ENCODE peak calls at places on chromosomes 7 and 10, in ten cellular contexts. One of them, this sample, is unnamed.

GRCh38 chr10:84179059-84179710 is 5.6 kb downstream of the GPR15LG start:
- DNase-seq in head of caudate nucleus: no peak
- DNase-seq in HCT116: no peak
- DNase-seq in GOT3: no peak
- DNase-seq in T47D: no peak
- DNase-seq in NCI-H1694 treated with DMSO at 0.1 percent for 48 hours: peak; percentile 96
- DNase-seq in germinal center: peak; percentile 84
- DNase-seq in stimulated activated effector memory CD8-positive, alpha-beta T cell treated with anti-CD3 and anti-CD28 coated beads, Interleukin-12 subunit alpha, Interleukin-12 subunit beta, amount 100 ng/mL, for 72 hours: no peak
- DNase-seq in M059J: peak; percentile 30
- DNase-seq in stimulated activated CD4-positive, alpha-beta T cell treated with anti-CD3 and anti-CD28 coated beads, Interleukin-1b, Interleukin-23, amount 100 ng/mL, for 24 hours: no peak
- DNase-seq in this sample: no peak

GRCh38 chr10:68959695-68960524 is 3.9 kb downstream of the DDX21 start:
- DNase-seq in head of caudate nucleus: no peak
- DNase-seq in HCT116: no peak
- DNase-seq in GOT3: no peak
- DNase-seq in T47D: no peak
- DNase-seq in NCI-H1694 treated with DMSO at 0.1 percent for 48 hours: no peak
- DNase-seq in germinal center: no peak
- DNase-seq in stimulated activated effector memory CD8-positive, alpha-beta T cell treated with anti-CD3 and anti-CD28 coated beads, Interleukin-12 subunit alpha, Interleukin-12 subunit beta, amount 100 ng/mL, for 72 hours: no peak
- DNase-seq in M059J: no peak
- DNase-seq in stimulated activated CD4-positive, alpha-beta T cell treated with anti-CD3 and anti-CD28 coated beads, Interleukin-1b, Interleukin-23, amount 100 ng/mL, for 24 hours: no peak
- DNase-seq in this sample: no peak

GRCh38 chr10:98169379-98169778 is 34.9 kb downstream of the R3HCC1L start:
- DNase-seq in head of caudate nucleus: no peak
- DNase-seq in HCT116: no peak
- DNase-seq in GOT3: no peak
- DNase-seq in T47D: no peak
- DNase-seq in NCI-H1694 treated with DMSO at 0.1 percent for 48 hours: no peak
- DNase-seq in germinal center: no peak
- DNase-seq in stimulated activated effector memory CD8-positive, alpha-beta T cell treated with anti-CD3 and anti-CD28 coated beads, Interleukin-12 subunit alpha, Interleukin-12 subunit beta, amount 100 ng/mL, for 72 hours: no peak
- DNase-seq in M059J: no peak
- DNase-seq in stimulated activated CD4-positive, alpha-beta T cell treated with anti-CD3 and anti-CD28 coated beads, Interleukin-1b, Interleukin-23, amount 100 ng/mL, for 24 hours: no peak
- DNase-seq in this sample: no peak

GRCh38 chr10:75542902-75543301 is 111.5 kb downstream of the LRMDA start:
- DNase-seq in head of caudate nucleus: no peak
- DNase-seq in HCT116: no peak
- DNase-seq in GOT3: no peak
- DNase-seq in T47D: no peak
- DNase-seq in NCI-H1694 treated with DMSO at 0.1 percent for 48 hours: no peak
- DNase-seq in germinal center: no peak
- DNase-seq in stimulated activated effector memory CD8-positive, alpha-beta T cell treated with anti-CD3 and anti-CD28 coated beads, Interleukin-12 subunit alpha, Interleukin-12 subunit beta, amount 100 ng/mL, for 72 hours: no peak
- DNase-seq in M059J: peak; percentile 44
- DNase-seq in stimulated activated CD4-positive, alpha-beta T cell treated with anti-CD3 and anti-CD28 coated beads, Interleukin-1b, Interleukin-23, amount 100 ng/mL, for 24 hours: no peak
- DNase-seq in this sample: peak; percentile 83

GRCh38 chr10:14282271-14282670 is 48.5 kb downstream of the FRMD4A start:
- DNase-seq in head of caudate nucleus: no peak
- DNase-seq in HCT116: no peak
- DNase-seq in GOT3: no peak
- DNase-seq in T47D: no peak
- DNase-seq in NCI-H1694 treated with DMSO at 0.1 percent for 48 hours: no peak
- DNase-seq in germinal center: no peak
- DNase-seq in stimulated activated effector memory CD8-positive, alpha-beta T cell treated with anti-CD3 and anti-CD28 coated beads, Interleukin-12 subunit alpha, Interleukin-12 subunit beta, amount 100 ng/mL, for 72 hours: no peak
- DNase-seq in M059J: peak; percentile 81
- DNase-seq in stimulated activated CD4-positive, alpha-beta T cell treated with anti-CD3 and anti-CD28 coated beads, Interleukin-1b, Interleukin-23, amount 100 ng/mL, for 24 hours: no peak
- DNase-seq in this sample: no peak

GRCh38 chr7:43211276-43211675 is 98.8 kb downstream of the HECW1 start:
- DNase-seq in head of caudate nucleus: no peak
- DNase-seq in HCT116: no peak
- DNase-seq in GOT3: no peak
- DNase-seq in T47D: peak; percentile 9
- DNase-seq in NCI-H1694 treated with DMSO at 0.1 percent for 48 hours: no peak
- DNase-seq in germinal center: no peak
- DNase-seq in stimulated activated effector memory CD8-positive, alpha-beta T cell treated with anti-CD3 and anti-CD28 coated beads, Interleukin-12 subunit alpha, Interleukin-12 subunit beta, amount 100 ng/mL, for 72 hours: no peak
- DNase-seq in M059J: peak; percentile 22
- DNase-seq in stimulated activated CD4-positive, alpha-beta T cell treated with anti-CD3 and anti-CD28 coated beads, Interleukin-1b, Interleukin-23, amount 100 ng/mL, for 24 hours: no peak
- DNase-seq in this sample: no peak

GRCh38 chr10:124249812-124250432 is 156.5 kb upstream of the CHST15 start:
- DNase-seq in head of caudate nucleus: no peak
- DNase-seq in HCT116: peak; percentile 22
- DNase-seq in GOT3: no peak
- DNase-seq in T47D: no peak
- DNase-seq in NCI-H1694 treated with DMSO at 0.1 percent for 48 hours: no peak
- DNase-seq in germinal center: no peak
- DNase-seq in stimulated activated effector memory CD8-positive, alpha-beta T cell treated with anti-CD3 and anti-CD28 coated beads, Interleukin-12 subunit alpha, Interleukin-12 subunit beta, amount 100 ng/mL, for 72 hours: no peak
- DNase-seq in M059J: no peak
- DNase-seq in stimulated activated CD4-positive, alpha-beta T cell treated with anti-CD3 and anti-CD28 coated beads, Interleukin-1b, Interleukin-23, amount 100 ng/mL, for 24 hours: no peak
- DNase-seq in this sample: no peak

GRCh38 chr10:122068844-122069243 is 79.9 kb downstream of the TACC2 start:
- DNase-seq in head of caudate nucleus: no peak
- DNase-seq in HCT116: no peak
- DNase-seq in GOT3: no peak
- DNase-seq in T47D: no peak
- DNase-seq in NCI-H1694 treated with DMSO at 0.1 percent for 48 hours: no peak
- DNase-seq in germinal center: no peak
- DNase-seq in stimulated activated effector memory CD8-positive, alpha-beta T cell treated with anti-CD3 and anti-CD28 coated beads, Interleukin-12 subunit alpha, Interleukin-12 subunit beta, amount 100 ng/mL, for 72 hours: no peak
- DNase-seq in M059J: no peak
- DNase-seq in stimulated activated CD4-positive, alpha-beta T cell treated with anti-CD3 and anti-CD28 coated beads, Interleukin-1b, Interleukin-23, amount 100 ng/mL, for 24 hours: no peak
- DNase-seq in this sample: no peak

GRCh38 chr10:96556003-96556402 is 30.8 kb downstream of the TM9SF3 start:
- DNase-seq in head of caudate nucleus: peak; percentile 6
- DNase-seq in HCT116: no peak
- DNase-seq in GOT3: no peak
- DNase-seq in T47D: peak; percentile 5
- DNase-seq in NCI-H1694 treated with DMSO at 0.1 percent for 48 hours: peak; percentile 9
- DNase-seq in germinal center: no peak
- DNase-seq in stimulated activated effector memory CD8-positive, alpha-beta T cell treated with anti-CD3 and anti-CD28 coated beads, Interleukin-12 subunit alpha, Interleukin-12 subunit beta, amount 100 ng/mL, for 72 hours: no peak
- DNase-seq in M059J: peak; percentile 18
- DNase-seq in stimulated activated CD4-positive, alpha-beta T cell treated with anti-CD3 and anti-CD28 coated beads, Interleukin-1b, Interleukin-23, amount 100 ng/mL, for 24 hours: no peak
- DNase-seq in this sample: no peak

GRCh38 chr10:51416494-51416893 is 282.9 kb downstream of the CSTF2T start:
- DNase-seq in head of caudate nucleus: no peak
- DNase-seq in HCT116: no peak
- DNase-seq in GOT3: no peak
- DNase-seq in T47D: no peak
- DNase-seq in NCI-H1694 treated with DMSO at 0.1 percent for 48 hours: no peak
- DNase-seq in germinal center: no peak
- DNase-seq in stimulated activated effector memory CD8-positive, alpha-beta T cell treated with anti-CD3 and anti-CD28 coated beads, Interleukin-12 subunit alpha, Interleukin-12 subunit beta, amount 100 ng/mL, for 72 hours: no peak
- DNase-seq in M059J: no peak
- DNase-seq in stimulated activated CD4-positive, alpha-beta T cell treated with anti-CD3 and anti-CD28 coated beads, Interleukin-1b, Interleukin-23, amount 100 ng/mL, for 24 hours: no peak
- DNase-seq in this sample: no peak

GRCh38 chr7:121279060-121279620 is 49.7 kb upstream of the WNT16 start:
- DNase-seq in head of caudate nucleus: no peak
- DNase-seq in HCT116: no peak
- DNase-seq in GOT3: no peak
- DNase-seq in T47D: no peak
- DNase-seq in NCI-H1694 treated with DMSO at 0.1 percent for 48 hours: no peak
- DNase-seq in germinal center: no peak
- DNase-seq in stimulated activated effector memory CD8-positive, alpha-beta T cell treated with anti-CD3 and anti-CD28 coated beads, Interleukin-12 subunit alpha, Interleukin-12 subunit beta, amount 100 ng/mL, for 72 hours: no peak
- DNase-seq in M059J: peak; percentile 76
- DNase-seq in stimulated activated CD4-positive, alpha-beta T cell treated with anti-CD3 and anti-CD28 coated beads, Interleukin-1b, Interleukin-23, amount 100 ng/mL, for 24 hours: no peak
- DNase-seq in this sample: no peak

GRCh38 chr7:131111081-131111576 is 216.5 kb upstream of the MKLN1 start:
- DNase-seq in head of caudate nucleus: no peak
- DNase-seq in HCT116: no peak
- DNase-seq in GOT3: no peak
- DNase-seq in T47D: no peak
- DNase-seq in NCI-H1694 treated with DMSO at 0.1 percent for 48 hours: no peak
- DNase-seq in germinal center: peak; percentile 52
- DNase-seq in stimulated activated effector memory CD8-positive, alpha-beta T cell treated with anti-CD3 and anti-CD28 coated beads, Interleukin-12 subunit alpha, Interleukin-12 subunit beta, amount 100 ng/mL, for 72 hours: peak; percentile 59
- DNase-seq in M059J: peak; percentile 63
- DNase-seq in stimulated activated CD4-positive, alpha-beta T cell treated with anti-CD3 and anti-CD28 coated beads, Interleukin-1b, Interleukin-23, amount 100 ng/mL, for 24 hours: no peak
- DNase-seq in this sample: no peak

GRCh38 chr7:99499356-99499712 is 747 bp downstream of the ZNF394 start:
- DNase-seq in head of caudate nucleus: no peak
- DNase-seq in HCT116: no peak
- DNase-seq in GOT3: no peak
- DNase-seq in T47D: no peak
- DNase-seq in NCI-H1694 treated with DMSO at 0.1 percent for 48 hours: no peak
- DNase-seq in germinal center: peak; percentile 46
- DNase-seq in stimulated activated effector memory CD8-positive, alpha-beta T cell treated with anti-CD3 and anti-CD28 coated beads, Interleukin-12 subunit alpha, Interleukin-12 subunit beta, amount 100 ng/mL, for 72 hours: no peak
- DNase-seq in M059J: peak; percentile 36
- DNase-seq in stimulated activated CD4-positive, alpha-beta T cell treated with anti-CD3 and anti-CD28 coated beads, Interleukin-1b, Interleukin-23, amount 100 ng/mL, for 24 hours: no peak
- DNase-seq in this sample: no peak

GRCh38 chr10:129614341-129614740 is 147.3 kb downstream of the MGMT start:
- DNase-seq in head of caudate nucleus: no peak
- DNase-seq in HCT116: no peak
- DNase-seq in GOT3: no peak
- DNase-seq in T47D: no peak
- DNase-seq in NCI-H1694 treated with DMSO at 0.1 percent for 48 hours: no peak
- DNase-seq in germinal center: no peak
- DNase-seq in stimulated activated effector memory CD8-positive, alpha-beta T cell treated with anti-CD3 and anti-CD28 coated beads, Interleukin-12 subunit alpha, Interleukin-12 subunit beta, amount 100 ng/mL, for 72 hours: no peak
- DNase-seq in M059J: no peak
- DNase-seq in stimulated activated CD4-positive, alpha-beta T cell treated with anti-CD3 and anti-CD28 coated beads, Interleukin-1b, Interleukin-23, amount 100 ng/mL, for 24 hours: no peak
- DNase-seq in this sample: no peak

GRCh38 chr10:24622781-24623301 is 100.8 kb downstream of the ARHGAP21 start:
- DNase-seq in head of caudate nucleus: no peak
- DNase-seq in HCT116: no peak
- DNase-seq in GOT3: no peak
- DNase-seq in T47D: no peak
- DNase-seq in NCI-H1694 treated with DMSO at 0.1 percent for 48 hours: no peak
- DNase-seq in germinal center: no peak
- DNase-seq in stimulated activated effector memory CD8-positive, alpha-beta T cell treated with anti-CD3 and anti-CD28 coated beads, Interleukin-12 subunit alpha, Interleukin-12 subunit beta, amount 100 ng/mL, for 72 hours: no peak
- DNase-seq in M059J: no peak
- DNase-seq in stimulated activated CD4-positive, alpha-beta T cell treated with anti-CD3 and anti-CD28 coated beads, Interleukin-1b, Interleukin-23, amount 100 ng/mL, for 24 hours: no peak
- DNase-seq in this sample: no peak

GRCh38 chr7:46654546-46655443 is 733.7 kb upstream of the IGFBP3 start:
- DNase-seq in head of caudate nucleus: no peak
- DNase-seq in HCT116: no peak
- DNase-seq in GOT3: no peak
- DNase-seq in T47D: no peak
- DNase-seq in NCI-H1694 treated with DMSO at 0.1 percent for 48 hours: no peak
- DNase-seq in germinal center: no peak
- DNase-seq in stimulated activated effector memory CD8-positive, alpha-beta T cell treated with anti-CD3 and anti-CD28 coated beads, Interleukin-12 subunit alpha, Interleukin-12 subunit beta, amount 100 ng/mL, for 72 hours: no peak
- DNase-seq in M059J: peak; percentile 71
- DNase-seq in stimulated activated CD4-positive, alpha-beta T cell treated with anti-CD3 and anti-CD28 coated beads, Interleukin-1b, Interleukin-23, amount 100 ng/mL, for 24 hours: no peak
- DNase-seq in this sample: no peak

GRCh38 chr7:88432321-88432720 is 125.6 kb upstream of the STEAP4 start:
- DNase-seq in head of caudate nucleus: no peak
- DNase-seq in HCT116: no peak
- DNase-seq in GOT3: no peak
- DNase-seq in T47D: no peak
- DNase-seq in NCI-H1694 treated with DMSO at 0.1 percent for 48 hours: no peak
- DNase-seq in germinal center: no peak
- DNase-seq in stimulated activated effector memory CD8-positive, alpha-beta T cell treated with anti-CD3 and anti-CD28 coated beads, Interleukin-12 subunit alpha, Interleukin-12 subunit beta, amount 100 ng/mL, for 72 hours: no peak
- DNase-seq in M059J: no peak
- DNase-seq in stimulated activated CD4-positive, alpha-beta T cell treated with anti-CD3 and anti-CD28 coated beads, Interleukin-1b, Interleukin-23, amount 100 ng/mL, for 24 hours: no peak
- DNase-seq in this sample: no peak

GRCh38 chr10:43137971-43138756 is at the start of gene CSGALNACT2:
- DNase-seq in head of caudate nucleus: peak; percentile 74
- DNase-seq in HCT116: peak; percentile 34
- DNase-seq in GOT3: peak; percentile 76
- DNase-seq in T47D: peak; percentile 96
- DNase-seq in NCI-H1694 treated with DMSO at 0.1 percent for 48 hours: peak; percentile 76
- DNase-seq in germinal center: peak; percentile 90
- DNase-seq in stimulated activated effector memory CD8-positive, alpha-beta T cell treated with anti-CD3 and anti-CD28 coated beads, Interleukin-12 subunit alpha, Interleukin-12 subunit beta, amount 100 ng/mL, for 72 hours: peak; percentile 91
- DNase-seq in M059J: peak; percentile 87
- DNase-seq in stimulated activated CD4-positive, alpha-beta T cell treated with anti-CD3 and anti-CD28 coated beads, Interleukin-1b, Interleukin-23, amount 100 ng/mL, for 24 hours: peak; percentile 73
- DNase-seq in this sample: peak; percentile 91

GRCh38 chr10:86091216-86091615 is 275.4 kb downstream of the GRID1 start:
- DNase-seq in head of caudate nucleus: no peak
- DNase-seq in HCT116: no peak
- DNase-seq in GOT3: no peak
- DNase-seq in T47D: no peak
- DNase-seq in NCI-H1694 treated with DMSO at 0.1 percent for 48 hours: no peak
- DNase-seq in germinal center: no peak
- DNase-seq in stimulated activated effector memory CD8-positive, alpha-beta T cell treated with anti-CD3 and anti-CD28 coated beads, Interleukin-12 subunit alpha, Interleukin-12 subunit beta, amount 100 ng/mL, for 72 hours: no peak
- DNase-seq in M059J: no peak
- DNase-seq in stimulated activated CD4-positive, alpha-beta T cell treated with anti-CD3 and anti-CD28 coated beads, Interleukin-1b, Interleukin-23, amount 100 ng/mL, for 24 hours: no peak
- DNase-seq in this sample: no peak

GRCh38 chr7:262251-262572 is 27.8 kb upstream of the FOXL3 start:
- DNase-seq in head of caudate nucleus: no peak
- DNase-seq in HCT116: no peak
- DNase-seq in GOT3: no peak
- DNase-seq in T47D: no peak
- DNase-seq in NCI-H1694 treated with DMSO at 0.1 percent for 48 hours: no peak
- DNase-seq in germinal center: no peak
- DNase-seq in stimulated activated effector memory CD8-positive, alpha-beta T cell treated with anti-CD3 and anti-CD28 coated beads, Interleukin-12 subunit alpha, Interleukin-12 subunit beta, amount 100 ng/mL, for 72 hours: no peak
- DNase-seq in M059J: no peak
- DNase-seq in stimulated activated CD4-positive, alpha-beta T cell treated with anti-CD3 and anti-CD28 coated beads, Interleukin-1b, Interleukin-23, amount 100 ng/mL, for 24 hours: no peak
- DNase-seq in this sample: peak; percentile 45

This sample was measured in tibial artery.